ENCODE peak calls at places on chromosomes 5 and 9, in eight cellular contexts. J, H, S, Q, U, E, Y and V are unnamed samples.
A peak's percentile ranks its signal among the peaks of the same experiment; 100 is the strongest.

GRCh38 chr9:124216474-124217176 is 41.1 kb upstream of the NEK6 start:
- DNase-seq in U (peak; percentile 63), S (peak; percentile 25), Y (peak; percentile 49), H (no peak), Q (peak; percentile 54), J (no peak), E (no peak), V (no peak)

GRCh38 chr9:99433555-99433954 is 211.5 kb downstream of the SEC61B start:
- DNase-seq in H (peak; percentile 63), Y (peak; percentile 6), Q (no peak), J (no peak), E (no peak), S (no peak), U (peak; percentile 72), V (peak; percentile 80)

GRCh38 chr9:92328225-92328624 is 2.5 kb downstream of the CENPP start:
- DNase-seq in E (no peak), J (no peak), H (peak; percentile 17), S (no peak), Q (no peak), U (no peak), Y (no peak), V (peak; percentile 17)

GRCh38 chr5:157108961-157109360 is at the start of gene HAVCR2:
- DNase-seq in Q (no peak), J (no peak), U (peak; percentile 80), S (peak; percentile 50), Y (peak; percentile 55), H (no peak), E (no peak), V (no peak)

GRCh38 chr5:132458651-132459030 is 31.9 kb downstream of the IRF1 start:
- DNase-seq in U (no peak), Y (no peak), E (no peak), S (no peak), J (no peak), Q (no peak), H (no peak), V (no peak)

GRCh38 chr9:129620669-129621295 is at the start of gene C9orf50:
- DNase-seq in E (peak; percentile 46), J (no peak), U (no peak), Q (no peak), H (no peak), S (no peak), Y (no peak), V (no peak)

GRCh38 chr5:132668706-132669454 is 4.9 kb upstream of the IL4 start:
- DNase-seq in J (no peak), Q (no peak), H (no peak), U (no peak), E (no peak), Y (no peak), S (no peak), V (no peak)

GRCh38 chr5:122183098-122183794 is 53.9 kb downstream of the ZNF474 start:
- DNase-seq in Y (no peak), S (peak; percentile 61), J (no peak), E (peak; percentile 25), U (peak; percentile 81), H (no peak), Q (peak; percentile 82), V (peak; percentile 19)

GRCh38 chr5:123047706-123048105 is 11.2 kb upstream of the PPIC start:
- DNase-seq in Y (no peak), S (no peak), H (no peak), E (no peak), U (no peak), J (no peak), Q (no peak), V (no peak)